ENCODE peak calls at places on chromosome 3, in nine cellular contexts. F is psoas muscle; Q is naive thymus-derived CD4-positive, alpha-beta T cell; E is upper lobe of right lung; J is body of pancreas; H is CD8-positive, alpha-beta memory T cell; T is right lobe of liver; Z is spleen; N is left ventricle myocardium inferior. C is an unnamed sample.

GRCh38 chr3:119492810-119493209 is 5.5 kb upstream of the TIMMDC1 start:
- DNase-seq in Q (no peak), J (no peak), E (no peak), T (no peak), H (no peak), Z (no peak), N (no peak), F (no peak), C (no peak)

GRCh38 chr3:57952208-57952631 is 56.0 kb upstream of the FLNB start:
- DNase-seq in F (peak; percentile 38), N (peak; percentile 62), J (no peak), Z (peak; percentile 64), E (peak; percentile 46), T (no peak), Q (no peak), H (no peak), C (peak; percentile 96)

GRCh38 chr3:31610700-31611275 is 78.1 kb downstream of the STT3B start:
- DNase-seq in Z (no peak), H (no peak), T (no peak), J (peak; percentile 8), E (no peak), Q (no peak), N (no peak), F (no peak), C (peak; percentile 66)

GRCh38 chr3:58502832-58503231 is 10.9 kb downstream of the KCTD6 start:
- DNase-seq in F (no peak), E (no peak), Z (no peak), T (no peak), N (no peak), J (no peak), Q (no peak), H (no peak), C (no peak)

GRCh38 chr3:84077479-84077878 is 881.3 kb upstream of the CADM2 start:
- DNase-seq in Q (no peak), F (no peak), T (no peak), Z (no peak), H (no peak), E (no peak), J (no peak), N (no peak), C (no peak)

GRCh38 chr3:157819415-157819814 is 286.8 kb downstream of the SHOX2 start:
- DNase-seq in F (no peak), H (no peak), E (no peak), N (no peak), T (no peak), Z (no peak), Q (no peak), J (no peak), C (no peak)

GRCh38 chr3:106510206-106510605 is 641.4 kb upstream of the CBLB start:
- DNase-seq in J (no peak), H (no peak), T (no peak), Z (no peak), N (no peak), F (peak; percentile 16), E (no peak), Q (no peak), C (no peak)

GRCh38 chr3:186691676-186692075 is 25.5 kb upstream of the KNG1 start:
- DNase-seq in E (no peak), Q (no peak), J (no peak), T (no peak), N (no peak), Z (no peak), H (no peak), F (no peak), C (no peak)

GRCh38 chr3:3847994-3848970 is 49.1 kb downstream of the LRRN1 start:
- DNase-seq in E (no peak), Q (no peak), Z (no peak), J (peak; percentile 35), F (no peak), T (no peak), H (no peak), N (no peak), C (no peak)

GRCh38 chr3:94440767-94441493 is 378.1 kb downstream of the NSUN3 start:
- DNase-seq in Z (no peak), J (no peak), T (no peak), F (no peak), H (no peak), Q (no peak), N (no peak), E (no peak), C (peak; percentile 89)

GRCh38 chr3:42741796-42742195 is 31.3 kb downstream of the CCDC13 start:
- DNase-seq in H (no peak), N (no peak), J (no peak), Z (no peak), F (no peak), Q (no peak), T (no peak), E (no peak), C (no peak)

GRCh38 chr3:31636063-31636462 is 103.3 kb downstream of the STT3B start:
- DNase-seq in F (no peak), J (no peak), H (no peak), N (no peak), T (no peak), Q (no peak), Z (no peak), E (no peak), C (no peak)

GRCh38 chr3:49593046-49593445 is 38.8 kb downstream of the BSN start:
- DNase-seq in Q (no peak), F (no peak), T (no peak), H (no peak), N (no peak), J (no peak), Z (no peak), E (no peak), C (peak; percentile 39)

GRCh38 chr3:182201769-182202168 is 490.0 kb downstream of the SOX2 start:
- DNase-seq in F (no peak), N (no peak), E (no peak), H (no peak), T (no peak), Q (no peak), J (no peak), Z (no peak), C (no peak)

GRCh38 chr3:144586382-144586781 is 614.8 kb downstream of the DIPK2A start:
- DNase-seq in N (no peak), Q (no peak), J (no peak), F (no peak), E (no peak), H (no peak), Z (no peak), T (no peak), C (peak; percentile 66)

GRCh38 chr3:153357436-153357835 is 195.4 kb downstream of the RAP2B start:
- DNase-seq in N (no peak), F (no peak), Q (no peak), Z (no peak), E (no peak), J (no peak), H (no peak), T (no peak), C (no peak)

GRCh38 chr3:73503781-73504180 is 121.0 kb downstream of the PDZRN3 start:
- DNase-seq in N (no peak), J (no peak), H (no peak), T (no peak), Z (no peak), Q (no peak), F (no peak), E (no peak), C (peak; percentile 68)

GRCh38 chr3:42756681-42757213 is 16.3 kb downstream of the CCDC13 start:
- DNase-seq in Q (no peak), Z (no peak), H (no peak), E (no peak), N (no peak), J (no peak), T (peak; percentile 44), F (no peak), C (no peak)

GRCh38 chr3:195139091-195139875 is 131.7 kb downstream of the XXYLT1 start:
- DNase-seq in Z (no peak), H (no peak), T (no peak), F (no peak), N (no peak), J (no peak), E (no peak), Q (no peak), C (no peak)

DNA sequence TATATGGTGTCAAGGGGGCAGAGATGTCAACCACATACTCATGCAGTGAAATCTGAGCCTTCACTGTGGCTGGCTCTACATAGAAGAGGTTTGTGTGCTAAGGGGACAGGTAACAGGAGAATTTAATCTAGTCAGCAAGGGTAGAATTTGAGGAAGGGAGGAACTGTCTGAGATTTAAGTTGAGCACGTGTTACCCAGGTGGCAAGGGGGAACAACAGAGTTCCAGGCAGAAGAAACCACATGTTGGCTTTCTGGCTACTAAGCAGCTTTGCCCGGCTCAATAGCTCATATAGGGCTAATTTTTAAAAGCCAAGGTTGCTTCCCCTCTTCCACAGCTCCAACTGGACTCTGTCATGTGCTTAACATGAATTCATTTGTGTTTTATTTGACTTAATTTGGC is 397.6 kb downstream of the EDEM1 start:
- DNase-seq in H (no peak), J (no peak), N (no peak), T (no peak), F (no peak), Z (no peak), Q (no peak), E (no peak), C (no peak)
- H3K36me3 ChIP-seq in H (no peaks in the 10 kb centered on the region), J (no peaks in the 10 kb centered on the region), N (no peaks in the 10 kb centered on the region), T (no peaks in the 10 kb centered on the region), F (no peaks in the 10 kb centered on the region), Z (no peaks in the 10 kb centered on the region), Q (no peaks in the 10 kb centered on the region), E (no peaks in the 10 kb centered on the region), C (no peaks in the 10 kb centered on the region)

GRCh38 chr3:12908859-12909258 is 67.5 kb upstream of the RPL32 start:
- DNase-seq in T (no peak), F (no peak), Z (no peak), Q (no peak), E (no peak), H (no peak), J (no peak), N (no peak), C (no peak)
- H3K36me3 ChIP-seq in T (no peaks in the 10 kb centered on the region), F (peaks cover 87% of the 10 kb centered on the region), Z (peaks cover 100% of the 10 kb centered on the region), Q (peaks cover 100% of the 10 kb centered on the region), E (peaks cover 91% of the 10 kb centered on the region), H (peaks cover 52% of the 10 kb centered on the region), J (peaks cover 32% of the 10 kb centered on the region), N (peaks cover 97% of the 10 kb centered on the region), C (peaks cover 73% of the 10 kb centered on the region)

DNA sequence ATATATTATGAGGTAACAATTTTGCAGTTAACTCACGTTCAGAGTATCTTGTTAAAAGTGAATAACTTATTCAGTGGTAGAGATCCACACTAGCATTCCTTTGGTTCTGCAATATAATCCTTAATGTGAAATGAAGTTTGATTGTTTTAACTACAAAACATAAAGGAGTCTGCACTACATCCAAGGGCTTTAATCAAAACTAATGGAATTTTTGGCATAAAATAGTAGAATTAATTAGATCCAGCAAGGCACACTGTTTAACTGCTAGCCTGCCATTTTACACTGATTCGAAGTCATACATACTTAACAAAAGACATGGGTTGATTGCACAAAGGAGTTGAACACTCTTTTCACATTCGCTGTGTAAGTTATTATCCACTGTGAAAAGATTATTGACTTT is 263.0 kb upstream of the ROBO2 start:
- DNase-seq in J (no peak), T (no peak), E (no peak), Q (no peak), H (no peak), N (no peak), F (no peak), Z (no peak), C (no peak)
- H3K36me3 ChIP-seq in J (no peaks in the 10 kb centered on the region), T (no peaks in the 10 kb centered on the region), E (no peaks in the 10 kb centered on the region), Q (no peaks in the 10 kb centered on the region), H (no peaks in the 10 kb centered on the region), N (no peaks in the 10 kb centered on the region), F (no peaks in the 10 kb centered on the region), Z (no peaks in the 10 kb centered on the region), C (no peaks in the 10 kb centered on the region)

DNA sequence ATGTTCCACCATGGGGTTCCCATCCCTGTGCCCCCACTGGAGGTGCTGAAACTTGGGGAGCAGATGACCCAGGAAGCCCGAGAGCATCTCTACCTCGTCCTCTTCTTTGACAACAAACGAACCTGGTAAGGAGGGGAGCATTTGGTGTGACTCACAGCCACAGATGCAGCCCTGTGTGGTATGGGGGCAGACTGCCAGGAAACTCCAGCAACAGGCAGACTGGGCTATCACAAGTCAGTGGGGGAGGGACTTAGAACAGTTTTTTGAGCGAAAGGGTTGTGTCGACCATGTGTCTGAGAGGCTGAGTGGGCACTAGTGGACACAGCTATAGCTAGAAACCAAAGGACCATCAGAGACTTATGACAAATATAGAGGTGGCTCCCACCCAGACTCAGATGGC is 3.4 kb upstream of the OGG1 start:
- DNase-seq in J (no peak), H (no peak), E (no peak), Z (no peak), F (no peak), Q (no peak), T (no peak), N (no peak), C (peak; percentile 95)
- H3K36me3 ChIP-seq in J (peaks cover 48% of the 10 kb centered on the region), H (peaks cover 53% of the 10 kb centered on the region), E (peaks cover 69% of the 10 kb centered on the region), Z (peaks cover 66% of the 10 kb centered on the region), F (peaks cover 78% of the 10 kb centered on the region), Q (peaks cover 64% of the 10 kb centered on the region), T (peaks cover 4% of the 10 kb centered on the region), N (peaks cover 74% of the 10 kb centered on the region), C (peaks cover 60% of the 10 kb centered on the region)